ENCODE peak calls at places on chromosomes 4 and X, in six cellular contexts. C, P, M, D, I and X are unnamed samples.

GRCh38 chr4:1323635-1324442 is 23.2 kb upstream of the UVSSA start:
- DNase-seq in C (no peak), P (no peak), M (no peak), D (no peak), I (no peak), X (no peak)

GRCh38 chrX:41384041-41384705 is 50.2 kb downstream of the DDX3X start:
- DNase-seq in C (no peak), P (peak; percentile 75), M (peak; percentile 79), D (peak; percentile 56), I (no peak), X (peak; percentile 40)

GRCh38 chr4:182775075-182775474 is 142.1 kb downstream of the DCTD start:
- DNase-seq in C (no peak), P (no peak), M (no peak), D (no peak), I (no peak), X (no peak)

GRCh38 chr4:36551697-36552214 is 270.3 kb downstream of the DTHD1 start:
- DNase-seq in C (no peak), P (no peak), M (no peak), D (no peak), I (no peak), X (no peak)

GRCh38 chr4:97576955-97577354 is 566.3 kb downstream of the STPG2 start:
- DNase-seq in C (no peak), P (no peak), M (no peak), D (no peak), I (no peak), X (no peak)

GRCh38 chrX:8653956-8654355 is 78.0 kb downstream of the ANOS1 start:
- DNase-seq in C (no peak), P (no peak), M (no peak), D (no peak), I (no peak), X (no peak)

GRCh38 chr4:169956441-169956840 is 69.8 kb downstream of the MFAP3L start:
- DNase-seq in C (no peak), P (no peak), M (no peak), D (no peak), I (no peak), X (no peak)

GRCh38 chr4:157459789-157460188 is 239.3 kb downstream of the GRIA2 start:
- DNase-seq in C (no peak), P (no peak), M (no peak), D (no peak), I (no peak), X (no peak)

GRCh38 chr4:86967061-86967460 is 32.2 kb downstream of the AFF1 start:
- DNase-seq in C (no peak), P (no peak), M (no peak), D (no peak), I (no peak), X (no peak)

GRCh38 chrX:8845060-8845459 is 43.9 kb upstream of the FAM9A start:
- DNase-seq in C (no peak), P (no peak), M (no peak), D (no peak), I (no peak), X (no peak)

GRCh38 chrX:102858826-102859627 is 78.0 kb upstream of the RAB40AL start:
- DNase-seq in C (no peak), P (no peak), M (no peak), D (no peak), I (no peak), X (no peak)

GRCh38 chr4:179582164-179582563 is 2139.9 kb upstream of the AGA start:
- DNase-seq in C (no peak), P (no peak), M (no peak), D (no peak), I (no peak), X (no peak)

GRCh38 chr4:156865391-156865790 is 106.2 kb downstream of the PDGFC start:
- DNase-seq in C (no peak), P (no peak), M (no peak), D (no peak), I (no peak), X (no peak)

GRCh38 chrX:49912086-49912485 is 10.3 kb upstream of the CLCN5 start:
- DNase-seq in C (no peak), P (no peak), M (no peak), D (no peak), I (no peak), X (no peak)

GRCh38 chrX:26922278-26922677 is 540.9 kb downstream of the PPP4R3C start:
- DNase-seq in C (no peak), P (no peak), M (no peak), D (no peak), I (no peak), X (no peak)

GRCh38 chr4:8033776-8034528 is 94.3 kb upstream of the AFAP1 start:
- DNase-seq in C (no peak), P (no peak), M (no peak), D (no peak), I (no peak), X (no peak)

GRCh38 chr4:152784490-152785195 is 4.9 kb downstream of the ARFIP1 start:
- DNase-seq in C (no peak), P (no peak), M (peak; percentile 16), D (no peak), I (no peak), X (no peak)

GRCh38 chr4:61408163-61408562 is 208.0 kb downstream of the ADGRL3 start:
- DNase-seq in C (no peak), P (no peak), M (no peak), D (no peak), I (no peak), X (no peak)

GRCh38 chr4:1058997-1059665 is 47.7 kb downstream of the FGFRL1 start:
- DNase-seq in C (no peak), P (peak; percentile 46), M (no peak), D (no peak), I (peak; percentile 56), X (no peak)

GRCh38 chr4:76611164-76611563 is 176.1 kb downstream of the SHROOM3 start:
- DNase-seq in C (no peak), P (no peak), M (no peak), D (no peak), I (no peak), X (no peak)

GRCh38 chr4:2849267-2850140 is 5.9 kb downstream of the ADD1 start:
- DNase-seq in C (no peak), P (no peak), M (peak; percentile 56), D (no peak), I (no peak), X (no peak)

GRCh38 chr4:158094413-158095110 is 78.3 kb downstream of the GASK1B start:
- DNase-seq in C (no peak), P (no peak), M (no peak), D (peak; percentile 39), I (no peak), X (no peak)

DNA sequence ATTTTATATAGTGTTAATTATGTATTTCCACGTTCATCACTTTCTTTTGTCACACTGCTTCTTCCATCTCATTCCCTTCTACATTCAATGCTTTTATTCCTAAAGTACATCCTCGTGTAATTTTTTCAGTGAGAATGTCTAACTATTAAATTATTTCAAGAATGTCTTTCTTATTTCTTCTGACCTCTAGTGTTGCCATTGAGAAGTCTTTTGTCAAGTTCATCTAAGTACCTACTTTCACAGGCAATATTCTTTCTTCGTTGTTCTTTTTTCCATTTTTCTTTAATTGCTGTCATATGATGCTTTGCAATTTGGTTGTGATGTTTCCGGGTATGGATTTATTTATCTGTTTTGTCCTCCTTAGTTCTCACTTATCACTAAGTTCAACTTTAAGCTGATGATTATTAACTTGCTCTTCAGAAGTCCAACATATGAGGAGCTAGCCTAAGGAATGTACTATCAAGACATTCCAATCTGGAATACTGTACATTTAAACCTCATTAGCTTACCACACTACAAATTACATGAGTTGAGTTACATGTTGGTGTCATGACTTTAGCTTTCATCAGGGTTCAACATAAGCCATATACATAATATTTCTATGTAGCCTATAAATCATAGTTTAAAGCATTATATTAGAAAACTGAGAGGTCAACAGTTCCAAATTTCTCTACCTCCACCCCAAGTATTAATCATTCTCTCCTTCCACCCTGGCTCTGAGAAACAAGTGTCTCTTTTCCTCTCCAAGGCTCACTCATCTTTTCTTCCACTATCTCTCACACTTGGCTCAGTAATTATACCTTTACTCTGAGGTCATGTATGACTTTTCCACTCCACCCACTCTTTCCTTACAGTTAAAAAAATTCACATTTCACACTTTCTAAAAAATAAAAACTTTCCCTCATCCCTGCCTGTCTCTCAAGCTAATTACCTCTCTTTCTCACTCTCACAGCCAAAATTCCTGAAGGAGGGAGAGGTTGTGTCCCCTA is 81.5 kb downstream of the COX18 start:
- DNase-seq in C (no peak), P (no peak), M (no peak), D (no peak), I (no peak), X (no peak)
- TF ChIP-seq CTCF in C (no peak), P (no peak), M (no peak), D (no peak), I (no peak), X (no peak)

GRCh38 chr4:93221771-93222170 is 606.8 kb upstream of the ATOH1 start:
- DNase-seq in C (no peak), P (no peak), M (no peak), D (no peak), I (no peak), X (no peak)

GRCh38 chr4:93217423-93217822 is 611.1 kb upstream of the ATOH1 start:
- DNase-seq in C (no peak), P (no peak), M (no peak), D (no peak), I (no peak), X (no peak)
- TF ChIP-seq EP300 in C (no peak), P (no peak), M (no peak), D (no peak), I (no peak), X (no peak)

GRCh38 chr4:126582737-126583136 is 1050.0 kb upstream of the INTU start:
- DNase-seq in C (peak; percentile 44), P (no peak), M (no peak), D (no peak), I (no peak), X (no peak)

GRCh38 chr4:126583509-126583908 is 1049.2 kb upstream of the INTU start:
- DNase-seq in C (peak; percentile 49), P (no peak), M (no peak), D (no peak), I (no peak), X (no peak)
- TF ChIP-seq CTCF in C (peak; percentile 80), P (no peak), M (no peak), D (no peak), I (no peak), X (no peak)

GRCh38 chr4:69096111-69096656 is at the start of gene UGT2B7:
- DNase-seq in C (no peak), P (no peak), M (no peak), D (no peak), I (no peak), X (no peak)

GRCh38 chr4:69093681-69094080 is 2.6 kb upstream of the UGT2B7 start:
- DNase-seq in C (no peak), P (no peak), M (no peak), D (no peak), I (no peak), X (no peak)

GRCh38 chr4:69096810-69097209 is 536 bp downstream of the UGT2B7 start:
- DNase-seq in C (no peak), P (no peak), M (no peak), D (no peak), I (no peak), X (no peak)

GRCh38 chr4:69092980-69093568 is 3.2 kb upstream of the UGT2B7 start:
- DNase-seq in C (no peak), P (no peak), M (no peak), D (no peak), I (no peak), X (no peak)

DNA sequence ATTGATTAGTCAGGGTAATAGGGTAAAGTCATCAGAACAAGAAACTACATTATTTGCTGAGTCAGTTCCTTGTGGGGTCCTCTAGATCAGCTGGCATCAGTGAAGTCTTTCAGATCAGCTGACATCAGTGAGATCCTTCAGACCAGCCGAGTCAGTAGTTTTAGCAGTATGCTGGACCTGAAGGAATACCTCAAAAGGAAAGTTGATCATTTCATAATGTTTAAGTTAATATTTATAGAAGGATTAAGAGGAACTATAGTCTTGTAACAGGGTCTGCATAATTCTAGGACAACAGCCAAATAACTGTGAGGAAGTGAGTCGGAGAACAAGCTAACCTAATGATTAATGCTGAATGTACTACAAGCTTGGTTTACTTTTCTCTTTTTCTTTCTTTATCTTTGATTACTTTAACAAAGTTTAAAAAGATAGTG is 958 bp upstream of the UGT2B7 start:
- DNase-seq in C (no peak), P (no peak), M (no peak), D (no peak), I (no peak), X (no peak)
- TF ChIP-seq EP300 in C (no peak), P (no peak), M (no peak), D (no peak), I (no peak), X (no peak)